ENCODE peak calls at places on chromosomes 2 and 18, in seven cellular contexts. K is activated CD8-positive, alpha-beta T cell treated with anti-CD3 and anti-CD28 coated beads for 36 hours; N is psoas muscle; I is astrocyte; E is hepatocyte; Y is nephron progenitor cell; U is GM13976. J is an unnamed sample.

GRCh38 chr2:46836295-46837111 is 79.1 kb downstream of the MCFD2 start:
- DNase-seq in K (no peak), N (no peak), I (peak), E (no peak), Y (no peak), U (no peak), J (no peak)

GRCh38 chr2:55452879-55453278 is 33.2 kb upstream of the CCDC88A start:
- DNase-seq in K (no peak), N (no peak), I (no peak), E (peak), Y (no peak), U (no peak), J (no peak)

GRCh38 chr2:102070058-102070642 is 72.4 kb upstream of the IL1R1 start:
- DNase-seq in K (no peak), N (peak), I (peak), E (peak), Y (no peak), U (no peak), J (peak)

GRCh38 chr2:36582556-36583350 is 15.2 kb downstream of the FEZ2 start:
- DNase-seq in K (no peak), N (no peak), I (no peak), E (no peak), Y (no peak), U (no peak), J (no peak)

GRCh38 chr2:224807153-224807964 is 91.2 kb upstream of the CCDC195 start:
- DNase-seq in K (no peak), N (no peak), I (no peak), E (no peak), Y (no peak), U (no peak), J (peak)

GRCh38 chr2:200765139-200765951 is 46.4 kb upstream of the BZW1 start:
- DNase-seq in K (peak), N (peak), I (peak), E (no peak), Y (no peak), U (no peak), J (peak)

GRCh38 chr2:205352593-205352992 is 329.7 kb upstream of the NRP2 start:
- DNase-seq in K (no peak), N (no peak), I (peak), E (no peak), Y (no peak), U (no peak), J (no peak)

GRCh38 chr2:85754313-85755095 is 713 bp downstream of the ATOH8 start:
- DNase-seq in K (peak), N (peak), I (peak), E (peak), Y (peak), U (peak), J (peak)

GRCh38 chr2:63023444-63023843 is 27.2 kb upstream of the OTX1 start:
- DNase-seq in K (peak), N (no peak), I (no peak), E (peak), Y (no peak), U (no peak), J (peak)

GRCh38 chr2:234953116-234954031 is 1.6 kb downstream of the SH3BP4 start:
- DNase-seq in K (no peak), N (no peak), I (no peak), E (peak), Y (no peak), U (no peak), J (no peak)

DNA sequence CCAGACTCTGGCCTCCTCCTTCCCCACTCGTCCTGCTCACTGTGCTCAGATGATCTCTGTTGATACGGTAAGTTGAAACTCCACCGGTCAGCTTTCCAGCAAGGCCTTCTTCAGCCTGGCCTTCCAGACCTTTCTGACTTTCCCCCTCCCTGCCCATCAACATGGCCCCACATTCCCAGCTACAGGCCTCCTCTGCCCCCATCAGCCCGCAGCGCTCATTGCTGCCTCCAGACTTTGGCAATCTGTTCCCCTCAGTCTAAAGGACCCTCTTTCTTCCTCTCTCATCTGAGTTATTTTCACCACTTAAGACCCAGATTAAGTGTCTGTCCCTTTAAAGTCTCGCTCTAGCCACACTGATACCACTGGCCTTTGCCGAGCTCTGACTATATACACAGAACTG is 10.6 kb downstream of the LOXHD1 start:
- DNase-seq in K (no peak), N (no peak), I (no peak), E (no peak), Y (no peak), U (no peak), J (no peak)
- TF ChIP-seq CTCF in K (no peak), N (no peak), I (no peak), E (no peak), Y (no peak), U (no peak), J (no peak)

GRCh38 chr18:4254840-4255239 is 200.3 kb downstream of the DLGAP1 start:
- DNase-seq in K (no peak), N (no peak), I (no peak), E (no peak), Y (no peak), U (no peak), J (no peak)
- TF ChIP-seq CTCF in K (no peak), N (no peak), I (no peak), E (no peak), Y (no peak), U (no peak), J (no peak)

GRCh38 chr18:3771121-3771971 is 321.4 kb downstream of the TGIF1 start:
- DNase-seq in K (peak), N (peak), I (peak), E (peak), Y (peak), U (peak), J (peak)

GRCh38 chr18:3775996-3776395 is 326.0 kb downstream of the TGIF1 start:
- DNase-seq in K (no peak), N (no peak), I (no peak), E (no peak), Y (no peak), U (no peak), J (no peak)

GRCh38 chr18:3777719-3778118 is 327.7 kb downstream of the TGIF1 start:
- DNase-seq in K (no peak), N (no peak), I (no peak), E (no peak), Y (no peak), U (no peak), J (no peak)

GRCh38 chr18:3773303-3773702 is 323.3 kb downstream of the TGIF1 start:
- DNase-seq in K (no peak), N (no peak), I (no peak), E (no peak), Y (no peak), U (no peak), J (no peak)
- TF ChIP-seq CTCF in K (no peak), N (no peak), I (peak), E (peak), Y (no peak), U (no peak), J (peak)

GRCh38 chr18:57909620-57910019 is 106.5 kb upstream of the ATP8B1 start:
- DNase-seq in K (no peak), N (no peak), I (peak), E (peak), Y (no peak), U (no peak), J (peak)

GRCh38 chr18:57910817-57911216 is 107.7 kb upstream of the ATP8B1 start:
- DNase-seq in K (peak), N (no peak), I (no peak), E (no peak), Y (peak), U (peak), J (peak)

GRCh38 chr18:57908092-57908491 is 105.0 kb upstream of the ATP8B1 start:
- DNase-seq in K (no peak), N (no peak), I (no peak), E (no peak), Y (no peak), U (no peak), J (no peak)

GRCh38 chr18:57910134-57910533 is 107.0 kb upstream of the ATP8B1 start:
- DNase-seq in K (no peak), N (no peak), I (no peak), E (no peak), Y (no peak), U (no peak), J (no peak)

DNA sequence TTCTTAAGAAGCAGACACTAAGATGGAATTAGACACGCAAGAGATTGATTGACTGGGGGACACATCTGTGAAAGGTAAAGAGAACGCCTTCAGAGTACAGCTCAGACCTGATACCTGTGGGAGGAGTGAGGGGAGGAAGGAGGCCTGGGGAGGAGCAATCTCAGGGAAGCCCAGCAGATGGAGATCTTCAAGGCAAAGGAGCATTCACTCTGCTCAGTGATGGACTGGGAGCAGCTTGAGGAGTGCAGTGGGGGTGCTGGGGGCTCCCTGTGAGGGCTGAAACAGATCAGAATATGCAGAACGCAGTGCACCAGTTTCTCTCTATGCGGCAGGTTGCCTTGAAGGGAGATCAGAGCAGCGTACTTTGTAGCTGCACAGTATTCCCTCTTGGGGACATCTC is 103.7 kb upstream of the ATP8B1 start:
- DNase-seq in K (no peak), N (no peak), I (no peak), E (no peak), Y (no peak), U (no peak), J (peak)
- TF ChIP-seq CTCF in K (no peak), N (no peak), I (peak), E (no peak), Y (no peak), U (no peak), J (peak)

DNA sequence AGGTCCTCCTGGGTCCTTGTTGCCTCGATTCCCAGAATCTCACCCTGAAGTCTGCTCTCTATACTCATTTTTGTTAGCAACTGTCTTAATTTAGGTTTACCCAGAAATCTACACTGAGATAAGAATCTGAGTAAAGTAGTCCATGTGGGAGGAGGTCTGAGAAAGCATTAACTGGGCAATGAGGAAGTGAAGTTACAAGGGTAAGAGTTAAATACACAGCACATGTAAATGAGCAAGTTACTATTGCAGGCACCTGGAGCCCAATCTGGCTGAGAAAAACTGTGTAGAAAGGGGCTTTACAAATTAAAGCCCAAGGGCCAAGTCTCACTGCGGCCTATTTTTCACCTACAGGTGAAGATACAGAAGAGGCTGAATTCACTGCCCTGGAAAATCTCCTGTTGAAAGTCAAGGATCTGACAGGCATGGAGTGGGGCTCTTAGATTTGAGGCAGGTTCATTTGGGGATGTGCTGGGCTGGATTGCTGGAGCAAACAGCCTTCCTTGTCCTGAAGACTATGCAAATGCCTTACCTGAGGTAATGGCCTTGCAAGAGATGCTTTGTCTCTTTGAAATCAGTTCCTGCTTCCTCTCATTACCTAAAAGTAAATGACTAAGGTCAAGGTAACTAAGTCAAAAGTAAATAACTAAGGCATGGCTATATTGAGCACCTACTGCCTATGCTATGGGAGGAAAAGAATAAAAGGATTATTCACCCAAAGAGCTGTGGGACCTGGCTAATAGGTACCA is 84.4 kb upstream of the DYNAP start:
- DNase-seq in K (no peak), N (no peak), I (no peak), E (no peak), Y (no peak), U (no peak), J (no peak)
- TF ChIP-seq CTCF in K (no peak), N (no peak), I (no peak), E (no peak), Y (no peak), U (no peak), J (no peak)

GRCh38 chr18:72541871-72542690 is 2.1 kb downstream of the CBLN2 start:
- DNase-seq in K (peak), N (no peak), I (no peak), E (peak), Y (peak), U (peak), J (no peak)
- TF ChIP-seq CTCF in K (no peak), N (no peak), I (no peak), E (no peak), Y (no peak), U (no peak), J (no peak)

DNA sequence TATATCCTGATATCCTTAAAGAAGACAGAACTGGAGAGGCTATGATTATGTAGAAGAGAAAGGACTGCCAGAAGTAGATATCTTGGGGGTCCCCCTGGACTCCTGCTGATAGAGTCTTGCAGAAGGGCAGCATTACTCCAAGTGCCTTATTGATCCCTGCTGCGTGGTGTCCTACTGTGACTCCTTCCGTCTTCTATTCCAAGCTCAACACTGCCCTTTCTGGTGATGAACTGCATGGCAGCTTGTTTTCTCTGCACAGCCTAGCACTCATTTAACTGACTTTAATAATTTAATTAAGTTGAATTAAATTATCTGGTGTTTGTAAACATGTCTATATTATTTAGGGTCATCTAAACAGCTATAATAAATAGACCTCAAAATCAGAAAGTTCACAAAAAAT is 194.1 kb upstream of the DSEL start:
- DNase-seq in K (peak), N (no peak), I (no peak), E (peak), Y (no peak), U (no peak), J (peak)
- TF ChIP-seq CTCF in K (no peak), N (no peak), I (no peak), E (peak), Y (peak), U (peak), J (peak)

J was measured in Calu3.